ENCODE peak calls at places on chromosomes 4 and X, in five cellular contexts. One of them, this sample, is unnamed.

GRCh38 chr4:101921370-101921769 is 130.8 kb downstream of the BANK1 start:
- DNase-seq in CD8-positive, alpha-beta memory T cell: no peak
- DNase-seq in LoVo: no peak
- DNase-seq in AG09319: no peak
- DNase-seq in hypothalamus: no peak
- DNase-seq in this sample: no peak

GRCh38 chr4:94757192-94758140 is at the start of gene BMPR1B:
- DNase-seq in CD8-positive, alpha-beta memory T cell: no peak
- DNase-seq in LoVo: peak; percentile 86
- DNase-seq in AG09319: no peak
- DNase-seq in hypothalamus: no peak
- DNase-seq in this sample: peak; percentile 62

GRCh38 chrX:122625239-122625638 is 558.8 kb upstream of the GRIA3 start:
- DNase-seq in CD8-positive, alpha-beta memory T cell: no peak
- DNase-seq in LoVo: no peak
- DNase-seq in AG09319: no peak
- DNase-seq in hypothalamus: no peak
- DNase-seq in this sample: no peak

GRCh38 chr4:166493828-166494432 is 620.9 kb downstream of the TLL1 start:
- DNase-seq in CD8-positive, alpha-beta memory T cell: no peak
- DNase-seq in LoVo: peak; percentile 38
- DNase-seq in AG09319: no peak
- DNase-seq in hypothalamus: no peak
- DNase-seq in this sample: peak; percentile 27

GRCh38 chrX:24890677-24891076 is 125.1 kb downstream of the ARX start:
- DNase-seq in CD8-positive, alpha-beta memory T cell: no peak
- DNase-seq in LoVo: no peak
- DNase-seq in AG09319: no peak
- DNase-seq in hypothalamus: no peak
- DNase-seq in this sample: peak; percentile 53

GRCh38 chr4:109978704-109979103 is 66.0 kb downstream of the EGF start:
- DNase-seq in CD8-positive, alpha-beta memory T cell: no peak
- DNase-seq in LoVo: no peak
- DNase-seq in AG09319: no peak
- DNase-seq in hypothalamus: no peak
- DNase-seq in this sample: no peak

GRCh38 chr4:90293320-90293719 is 166.1 kb downstream of the CCSER1 start:
- DNase-seq in CD8-positive, alpha-beta memory T cell: no peak
- DNase-seq in LoVo: no peak
- DNase-seq in AG09319: no peak
- DNase-seq in hypothalamus: no peak
- DNase-seq in this sample: no peak

GRCh38 chr4:117474987-117475386 is 389.6 kb upstream of the TRAM1L1 start:
- DNase-seq in CD8-positive, alpha-beta memory T cell: no peak
- DNase-seq in LoVo: no peak
- DNase-seq in AG09319: no peak
- DNase-seq in hypothalamus: no peak
- DNase-seq in this sample: no peak

GRCh38 chr4:124711469-124712416 is 789 bp downstream of the ANKRD50 start:
- DNase-seq in CD8-positive, alpha-beta memory T cell: peak; percentile 8
- DNase-seq in LoVo: peak; percentile 68
- DNase-seq in AG09319: peak; percentile 44
- DNase-seq in hypothalamus: peak; percentile 45
- DNase-seq in this sample: peak; percentile 83

This sample was measured in hepatocyte.